ENCODE peak calls at places on chromosome 10, in nine cellular contexts. Q is H54, Y is GM12892, J is HCT116, B is spleen, W is lower leg skin, T is IMR-90, Z is K562, E is NB4. P is an unnamed sample.

GRCh38 chr10:15427836-15428414 is 56.8 kb upstream of the FAM171A1 start:
- DNase-seq in Q (no peak), Y (no peak), J (peak; percentile 35), B (no peak), W (no peak), T (peak; percentile 54), Z (peak; percentile 67), E (peak; percentile 36), P (peak; percentile 39)

GRCh38 chr10:114336823-114337509 is 67.3 kb downstream of the AFAP1L2 start:
- DNase-seq in Q (no peak), Y (no peak), J (no peak), B (peak; percentile 45), W (no peak), T (no peak), Z (no peak), E (no peak), P (no peak)

GRCh38 chr10:19250542-19250941 is 201.9 kb downstream of the MALRD1 start:
- DNase-seq in Q (no peak), Y (no peak), J (no peak), B (no peak), W (no peak), T (peak; percentile 93), Z (no peak), E (no peak), P (no peak)

GRCh38 chr10:99976886-99977391 is 32.8 kb downstream of the DNMBP start:
- DNase-seq in Q (peak; percentile 57), Y (no peak), J (peak; percentile 86), B (no peak), W (no peak), T (peak; percentile 92), Z (no peak), E (no peak), P (no peak)

GRCh38 chr10:24419067-24419466 is 210.1 kb downstream of the KIAA1217 start:
- DNase-seq in Q (no peak), Y (no peak), J (no peak), B (no peak), W (no peak), T (no peak), Z (no peak), E (no peak), P (no peak)

GRCh38 chr10:47240173-47240572 is 59.8 kb upstream of the GDF10 start:
- DNase-seq in Q (no peak), Y (no peak), J (no peak), B (peak; percentile 47), W (no peak), T (no peak), Z (no peak), E (no peak), P (no peak)

GRCh38 chr10:50991496-50992355 is 82.6 kb upstream of the PRKG1 start:
- DNase-seq in Q (no peak), Y (no peak), J (no peak), B (peak; percentile 74), W (no peak), T (peak; percentile 67), Z (no peak), E (no peak), P (no peak)

GRCh38 chr10:124534231-124534798 is 72.7 kb downstream of the LHPP start:
- DNase-seq in Q (no peak), Y (no peak), J (no peak), B (peak; percentile 92), W (no peak), T (no peak), Z (peak; percentile 25), E (no peak), P (peak; percentile 46)

GRCh38 chr10:29514306-29514705 is 120.5 kb downstream of the SVIL start:
- DNase-seq in Q (no peak), Y (no peak), J (no peak), B (no peak), W (no peak), T (no peak), Z (no peak), E (no peak), P (no peak)

GRCh38 chr10:95346715-95347401 is 56.1 kb upstream of the PDLIM1 start:
- DNase-seq in Q (no peak), Y (no peak), J (peak; percentile 24), B (no peak), W (no peak), T (no peak), Z (no peak), E (no peak), P (peak; percentile 34)

GRCh38 chr10:7546365-7546967 is 120.3 kb downstream of the ITIH5 start:
- DNase-seq in Q (no peak), Y (no peak), J (no peak), B (no peak), W (no peak), T (no peak), Z (no peak), E (no peak), P (no peak)
- TF ChIP-seq POLR2A in Q (no peak), Y (no peak), J (no peak), B (no peak), W (no peak), T (no peak), Z (no peak), E (no peak), P (no peak)

GRCh38 chr10:80079312-80079613 is 798 bp downstream of the TMEM254 start:
- DNase-seq in Q (no peak), Y (no peak), J (no peak), B (no peak), W (no peak), T (no peak), Z (no peak), E (no peak), P (no peak)

GRCh38 chr10:80077869-80078447 is 507 bp upstream of the TMEM254 start:
- DNase-seq in Q (no peak), Y (no peak), J (no peak), B (no peak), W (no peak), T (no peak), Z (no peak), E (no peak), P (no peak)

GRCh38 chr10:80081026-80081425 is 2.6 kb downstream of the TMEM254 start:
- DNase-seq in Q (no peak), Y (no peak), J (no peak), B (no peak), W (no peak), T (no peak), Z (no peak), E (no peak), P (no peak)

GRCh38 chr10:80075781-80076180 is 2.7 kb upstream of the TMEM254 start:
- DNase-seq in Q (no peak), Y (no peak), J (no peak), B (no peak), W (no peak), T (peak; percentile 37), Z (no peak), E (no peak), P (no peak)

DNA sequence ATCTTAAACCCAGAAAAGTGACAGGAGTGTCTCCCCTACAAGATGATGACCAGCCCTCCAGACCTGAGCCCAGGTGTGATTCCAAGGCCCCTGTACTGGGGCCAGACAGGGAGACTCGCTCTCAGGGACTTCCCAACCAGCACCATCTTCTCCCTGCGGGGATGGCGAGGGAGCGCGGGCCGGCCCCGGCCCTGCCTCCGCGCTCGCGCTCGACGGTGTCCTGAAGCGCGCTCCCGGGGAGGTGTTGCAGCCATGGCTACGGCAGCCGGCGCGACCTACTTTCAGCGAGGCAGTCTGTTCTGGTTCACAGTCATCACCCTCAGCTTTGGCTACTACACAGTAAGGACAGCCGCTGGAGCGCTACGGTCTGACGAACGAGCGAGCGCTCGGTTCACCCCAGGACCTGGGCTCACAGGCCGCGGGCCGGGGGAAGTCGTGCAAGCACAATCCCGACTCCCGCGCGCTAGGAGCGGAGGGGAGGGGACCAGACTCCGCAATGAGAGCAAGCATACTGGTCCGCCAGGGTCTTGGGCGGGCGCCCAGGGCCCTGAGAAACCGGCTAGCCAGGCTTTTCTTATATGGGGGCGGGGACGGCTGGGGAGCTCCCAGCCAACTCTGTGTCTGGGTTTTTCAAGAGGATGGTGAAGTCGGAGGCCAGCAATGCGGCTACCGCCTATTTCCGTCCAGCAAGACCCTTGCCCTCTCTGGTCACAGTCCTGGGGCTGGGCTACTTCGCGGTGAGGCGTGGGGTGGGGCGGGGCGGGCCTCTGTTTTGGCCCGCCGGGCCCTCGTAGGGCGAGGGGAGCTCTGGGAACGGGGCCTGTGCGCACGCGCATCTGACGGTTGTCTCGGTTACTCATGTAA is at the start of gene TMEM254:
- DNase-seq in Q (peak; percentile 92), Y (peak; percentile 83), J (peak; percentile 71), B (peak; percentile 96), W (peak; percentile 88), T (peak; percentile 81), Z (peak; percentile 79), E (peak; percentile 94), P (peak; percentile 90)
- TF ChIP-seq POLR2A in Q (peak; percentile 62), Y (peak; percentile 79), J (peak; percentile 14), B (no peak), W (no peak), T (peak; percentile 38), Z (no peak), E (peak; percentile 23), P (peak; percentile 62)

GRCh38 chr10:122494833-122495232 is 33.5 kb downstream of the HTRA1 start:
- DNase-seq in Q (peak; percentile 69), Y (no peak), J (peak; percentile 89), B (no peak), W (peak; percentile 79), T (peak; percentile 75), Z (peak; percentile 14), E (no peak), P (no peak)
- TF ChIP-seq POLR2A in Q (no peak), Y (no peak), J (no peak), B (no peak), W (no peak), T (no peak), Z (no peak), E (no peak), P (no peak)

GRCh38 chr10:132396495-132397035 is 435 bp upstream of the PWWP2B start:
- DNase-seq in Q (no peak), Y (no peak), J (no peak), B (peak; percentile 96), W (no peak), T (peak; percentile 31), Z (peak; percentile 55), E (peak; percentile 82), P (peak; percentile 62)

GRCh38 chr10:132399117-132400035 is 2.4 kb downstream of the PWWP2B start:
- DNase-seq in Q (no peak), Y (no peak), J (no peak), B (peak; percentile 83), W (no peak), T (no peak), Z (no peak), E (no peak), P (no peak)

GRCh38 chr10:132398566-132398991 is 1.6 kb downstream of the PWWP2B start:
- DNase-seq in Q (no peak), Y (no peak), J (no peak), B (peak; percentile 85), W (no peak), T (no peak), Z (no peak), E (no peak), P (no peak)

GRCh38 chr10:132397036-132397541 is at the start of gene PWWP2B:
- DNase-seq in Q (no peak), Y (no peak), J (no peak), B (peak; percentile 94), W (no peak), T (peak; percentile 19), Z (peak; percentile 35), E (peak; percentile 55), P (peak; percentile 39)

GRCh38 chr10:132397671-132398565 is 918 bp downstream of the PWWP2B start:
- DNase-seq in Q (peak; percentile 69), Y (no peak), J (no peak), B (peak; percentile 92), W (no peak), T (peak; percentile 47), Z (peak; percentile 55), E (peak; percentile 86), P (peak; percentile 51)
- TF ChIP-seq POLR2A in Q (no peak), Y (no peak), J (no peak), B (no peak), W (no peak), T (peak; percentile 3), Z (no peak), E (no peak), P (no peak)

P was measured in erythroblast.